ENCODE peak calls at places on chromosome 19, in nine cellular contexts. H is HS-5; Y is stimulated activated CD4-positive, alpha-beta T cell treated with anti-CD3 and anti-CD28 coated beads, Interleukin-1b, Interleukin-23, amount 100 ng/mL, for 1 hour; P is Panc1; Z is hippocampal formation; O is amniotic epithelial cell; B is hepatic stellate cell; T is thoracic aorta; N is HFF-Myc. D is an unnamed sample.

GRCh38 chr19:17605117-17605516 is 49.7 kb downstream of the COLGALT1 start:
- DNase-seq in H (no peak), Y (no peak), P (no peak), Z (no peak), O (no peak), B (no peak), T (no peak), N (no peak), D (no peak)

GRCh38 chr19:45517641-45518468 is 10.6 kb downstream of the VASP start:
- DNase-seq in H (no peak), Y (no peak), P (no peak), Z (no peak), O (no peak), B (no peak), T (no peak), N (no peak), D (no peak)

GRCh38 chr19:4557186-4557970 is 2.1 kb downstream of the SEMA6B start:
- DNase-seq in H (no peak), Y (no peak), P (no peak), Z (no peak), O (no peak), B (no peak), T (no peak), N (no peak), D (no peak)

GRCh38 chr19:52214241-52214640 is 24.4 kb downstream of the PPP2R1A start:
- DNase-seq in H (no peak), Y (no peak), P (no peak), Z (no peak), O (no peak), B (no peak), T (no peak), N (no peak), D (no peak)

GRCh38 chr19:7242601-7243258 is 51.5 kb downstream of the INSR start:
- DNase-seq in H (peak; percentile 56), Y (no peak), P (no peak), Z (no peak), O (peak; percentile 21), B (peak; percentile 90), T (peak; percentile 44), N (peak; percentile 27), D (peak; percentile 84)

GRCh38 chr19:58196911-58197616 is 14.2 kb downstream of the ZNF274 start:
- DNase-seq in H (no peak), Y (no peak), P (no peak), Z (no peak), O (peak; percentile 58), B (no peak), T (no peak), N (no peak), D (peak; percentile 24)

GRCh38 chr19:35011091-35011689 is 11.1 kb downstream of the GRAMD1A start:
- DNase-seq in H (no peak), Y (no peak), P (no peak), Z (no peak), O (no peak), B (no peak), T (no peak), N (no peak), D (no peak)

GRCh38 chr19:36140289-36141038 is 598 bp downstream of the CAPNS1 start:
- DNase-seq in H (no peak), Y (no peak), P (no peak), Z (no peak), O (peak; percentile 43), B (peak; percentile 72), T (no peak), N (no peak), D (peak; percentile 19)

GRCh38 chr19:55546822-55547614 is 1.7 kb upstream of the SBK3 start:
- DNase-seq in H (no peak), Y (no peak), P (peak; percentile 53), Z (no peak), O (peak; percentile 92), B (peak; percentile 84), T (peak; percentile 68), N (no peak), D (peak; percentile 25)

GRCh38 chr19:52963229-52963760 is 614 bp upstream of the ZNF816 start:
- DNase-seq in H (no peak), Y (no peak), P (no peak), Z (no peak), O (no peak), B (peak; percentile 24), T (no peak), N (no peak), D (no peak)

GRCh38 chr19:4652075-4652474 is 12.8 kb downstream of the TNFAIP8L1 start:
- DNase-seq in H (no peak), Y (no peak), P (no peak), Z (no peak), O (no peak), B (no peak), T (no peak), N (no peak), D (no peak)

GRCh38 chr19:58153386-58153785 is 2.8 kb upstream of the ZNF329 start:
- DNase-seq in H (no peak), Y (no peak), P (no peak), Z (no peak), O (no peak), B (no peak), T (no peak), N (no peak), D (no peak)

GRCh38 chr19:571127-571974 is 1.0 kb upstream of the BSG start:
- DNase-seq in H (no peak), Y (no peak), P (no peak), Z (no peak), O (peak; percentile 37), B (peak; percentile 39), T (no peak), N (no peak), D (peak; percentile 29)

GRCh38 chr19:15551183-15552004 is 43.1 kb downstream of the CYP4F22 start:
- DNase-seq in H (no peak), Y (peak; percentile 40), P (no peak), Z (no peak), O (no peak), B (peak; percentile 30), T (no peak), N (no peak), D (peak; percentile 9)

GRCh38 chr19:9801976-9802375 is 16.9 kb downstream of the FBXL12 start:
- DNase-seq in H (no peak), Y (no peak), P (no peak), Z (no peak), O (no peak), B (no peak), T (no peak), N (no peak), D (no peak)

GRCh38 chr19:7705387-7706187 is 3.7 kb upstream of the FCER2 start:
- DNase-seq in H (no peak), Y (peak; percentile 39), P (no peak), Z (no peak), O (no peak), B (no peak), T (no peak), N (no peak), D (no peak)

GRCh38 chr19:10290876-10291553 is 1.3 kb downstream of the ICAM5 start:
- DNase-seq in H (no peak), Y (no peak), P (no peak), Z (no peak), O (no peak), B (peak; percentile 82), T (no peak), N (no peak), D (peak; percentile 62)

GRCh38 chr19:18399008-18399407 is 1.6 kb upstream of the LRRC25 start:
- DNase-seq in H (no peak), Y (no peak), P (no peak), Z (no peak), O (peak; percentile 66), B (peak; percentile 70), T (no peak), N (no peak), D (peak; percentile 47)

GRCh38 chr19:45498411-45499195 is at the start of gene PPM1N:
- DNase-seq in H (no peak), Y (no peak), P (no peak), Z (no peak), O (no peak), B (no peak), T (no peak), N (no peak), D (no peak)

GRCh38 chr19:35136977-35137702 is 1.5 kb upstream of the FXYD1 start:
- DNase-seq in H (no peak), Y (no peak), P (no peak), Z (no peak), O (no peak), B (no peak), T (no peak), N (no peak), D (no peak)

GRCh38 chr19:23437901-23438300 is 42.6 kb upstream of the ZNF91 start:
- DNase-seq in H (no peak), Y (no peak), P (no peak), Z (no peak), O (no peak), B (no peak), T (no peak), N (no peak), D (peak; percentile 5)

GRCh38 chr19:611506-611869 is 21.8 kb downstream of the HCN2 start:
- DNase-seq in H (peak; percentile 57), Y (no peak), P (no peak), Z (no peak), O (peak; percentile 98), B (peak; percentile 98), T (no peak), N (peak; percentile 56), D (peak; percentile 98)

GRCh38 chr19:11195681-11196080 is 1.7 kb downstream of the KANK2 start:
- DNase-seq in H (no peak), Y (no peak), P (no peak), Z (no peak), O (no peak), B (no peak), T (no peak), N (no peak), D (no peak)

GRCh38 chr19:38699027-38699346 is 45.3 kb downstream of the CAPN12 start:
- DNase-seq in H (no peak), Y (no peak), P (no peak), Z (no peak), O (no peak), B (no peak), T (no peak), N (no peak), D (no peak)

GRCh38 chr19:485583-486236 is 10.6 kb upstream of the MADCAM1 start:
- DNase-seq in H (no peak), Y (no peak), P (no peak), Z (peak; percentile 94), O (no peak), B (no peak), T (no peak), N (no peak), D (peak; percentile 45)

GRCh38 chr19:17471410-17472125 is 1.2 kb downstream of the SLC27A1 start:
- DNase-seq in H (no peak), Y (no peak), P (no peak), Z (no peak), O (no peak), B (no peak), T (no peak), N (no peak), D (no peak)

GRCh38 chr19:35741216-35741541 is 1.1 kb downstream of the IGFLR1 start:
- DNase-seq in H (no peak), Y (no peak), P (no peak), Z (no peak), O (no peak), B (no peak), T (no peak), N (no peak), D (no peak)

GRCh38 chr19:6238643-6239281 is 41.0 kb downstream of the MLLT1 start:
- DNase-seq in H (no peak), Y (no peak), P (no peak), Z (no peak), O (peak; percentile 41), B (no peak), T (no peak), N (no peak), D (peak; percentile 80)

GRCh38 chr19:16244091-16244490 is 46.4 kb downstream of the AP1M1 start:
- DNase-seq in H (no peak), Y (no peak), P (no peak), Z (no peak), O (peak; percentile 56), B (peak; percentile 61), T (no peak), N (no peak), D (peak; percentile 18)

GRCh38 chr19:10680545-10681135 is 20.6 kb upstream of the QTRT1 start:
- DNase-seq in H (no peak), Y (no peak), P (no peak), Z (no peak), O (no peak), B (no peak), T (no peak), N (no peak), D (no peak)

GRCh38 chr19:7230826-7231225 is 63.4 kb downstream of the INSR start:
- DNase-seq in H (no peak), Y (no peak), P (no peak), Z (no peak), O (no peak), B (no peak), T (no peak), N (no peak), D (no peak)